ENCODE peak calls at places on chromosomes 13 and 19, in nine cellular contexts. N is HAP-1; A is ACHN; X is A549; D is CD4-positive, alpha-beta T cell; P is amniotic stem cell; B is T-helper 2 cell; Q is upper lobe of right lung; W is IMR-90. S is an unnamed sample.

GRCh38 chr19:6259312-6259861 is 20.4 kb downstream of the MLLT1 start:
- DNase-seq in P (no peak), X (no peak), A (no peak), B (no peak), W (peak; percentile 75), Q (no peak), N (no peak), D (no peak), S (peak; percentile 52)

GRCh38 chr13:49062297-49062896 is 86.7 kb downstream of the FNDC3A start:
- DNase-seq in A (no peak), D (no peak), B (no peak), P (no peak), Q (no peak), N (no peak), W (peak; percentile 15), X (no peak), S (peak; percentile 9)

GRCh38 chr13:47831265-47831664 is 169.8 kb downstream of the SUCLA2 start:
- DNase-seq in B (no peak), N (no peak), A (no peak), P (no peak), Q (no peak), W (peak; percentile 23), D (no peak), X (no peak), S (peak; percentile 53)

GRCh38 chr13:32261567-32261966 is 53.6 kb downstream of the ZAR1L start:
- DNase-seq in P (peak; percentile 29), Q (no peak), B (no peak), W (peak; percentile 92), X (no peak), D (no peak), A (no peak), N (no peak), S (peak; percentile 81)

GRCh38 chr13:113338451-113338850 is 25.5 kb downstream of the GRTP1 start:
- DNase-seq in D (no peak), X (no peak), N (no peak), W (no peak), P (no peak), Q (no peak), A (no peak), B (no peak), S (no peak)

GRCh38 chr19:48113190-48113917 is 2.7 kb upstream of the PLA2G4C start:
- DNase-seq in N (no peak), B (no peak), Q (no peak), W (peak; percentile 18), D (no peak), A (no peak), X (no peak), P (no peak), S (peak; percentile 24)

GRCh38 chr13:113967729-113968462 is 6.0 kb downstream of the C13orf46 start:
- DNase-seq in A (no peak), D (no peak), P (no peak), X (no peak), Q (peak; percentile 60), W (no peak), B (no peak), N (no peak), S (no peak)

GRCh38 chr13:40566811-40567210 is 99.6 kb downstream of the FOXO1 start:
- DNase-seq in Q (no peak), D (no peak), B (no peak), A (no peak), N (no peak), W (no peak), P (no peak), X (no peak), S (no peak)

GRCh38 chr19:11106477-11106876 is 17.2 kb downstream of the LDLR start:
- DNase-seq in Q (no peak), B (no peak), P (no peak), D (no peak), N (no peak), X (no peak), A (no peak), W (no peak), S (no peak)

GRCh38 chr13:61111529-61111928 is 304.1 kb downstream of the PCDH20 start:
- DNase-seq in B (no peak), Q (no peak), X (no peak), D (no peak), A (no peak), P (no peak), W (no peak), N (no peak), S (no peak)

GRCh38 chr19:19105365-19106060 is 32.8 kb downstream of the TMEM161A start:
- DNase-seq in B (no peak), W (no peak), P (no peak), D (no peak), A (no peak), X (peak; percentile 48), N (peak; percentile 52), Q (no peak), S (peak; percentile 65)

GRCh38 chr13:36787181-36787580 is 31.8 kb upstream of the RFXAP start:
- DNase-seq in Q (no peak), D (no peak), P (no peak), W (no peak), B (no peak), N (no peak), X (no peak), A (no peak), S (no peak)

GRCh38 chr13:73303858-73304257 is 245.1 kb downstream of the KLF5 start:
- DNase-seq in A (peak; percentile 34), X (no peak), B (peak; percentile 67), Q (no peak), P (peak; percentile 3), W (peak; percentile 75), N (no peak), D (no peak), S (no peak)

GRCh38 chr19:46404884-46405658 is 8.3 kb downstream of the CCDC8 start:
- DNase-seq in A (peak; percentile 88), B (peak; percentile 27), P (no peak), D (no peak), W (no peak), Q (no peak), X (peak; percentile 83), N (no peak), S (peak; percentile 50)

GRCh38 chr19:3151563-3152430 is 16.0 kb downstream of the GNA15 start:
- DNase-seq in X (no peak), Q (no peak), W (no peak), P (no peak), A (no peak), B (no peak), N (no peak), D (no peak), S (peak; percentile 26)

GRCh38 chr13:113110852-113111315 is 5.3 kb downstream of the F7 start:
- DNase-seq in W (no peak), Q (no peak), A (no peak), B (no peak), X (no peak), N (no peak), P (no peak), D (no peak), S (no peak)